ENCODE peak calls at places on chromosomes 1 and 21, in seven cellular contexts. X is neuronal stem cell, Y is fibroblast of the aortic adventitia, I is upper lobe of left lung, U is HepG2, C is kidney, Z is heart right ventricle. E is an unnamed sample.

GRCh38 chr1:1134300-1134961 is 18.5 kb upstream of the C1orf159 start:
- DNase-seq in X (no peak), I (peak), C (peak), Y (no peak), U (no peak), Z (no peak), E (no peak)

GRCh38 chr1:91757760-91758545 is 128.0 kb downstream of the TGFBR3 start:
- DNase-seq in Y (peak), U (no peak), X (no peak), C (no peak), Z (no peak), I (no peak), E (no peak)

GRCh38 chr21:41879190-41879998 is at the start of gene PRDM15:
- DNase-seq in C (peak), X (peak), I (peak), U (peak), Z (peak), Y (peak), E (peak)

GRCh38 chr21:14548751-14549150 is 2.6 kb upstream of the SAMSN1 start:
- DNase-seq in Y (no peak), X (no peak), I (no peak), Z (no peak), C (no peak), U (no peak), E (no peak)

GRCh38 chr1:34777519-34778321 is 3.3 kb upstream of the GJB3 start:
- DNase-seq in Z (no peak), C (no peak), Y (no peak), U (no peak), X (no peak), I (no peak), E (no peak)

GRCh38 chr1:174964261-174964984 is 35.3 kb upstream of the CACYBP start:
- DNase-seq in U (no peak), Y (peak), Z (no peak), C (no peak), I (no peak), X (no peak), E (no peak)

GRCh38 chr1:15371610-15372539 is 37.8 kb upstream of the EFHD2 start:
- DNase-seq in Z (peak), X (no peak), U (peak), I (no peak), C (no peak), Y (no peak), E (no peak)

GRCh38 chr1:43337588-43337987 is at the start of gene MPL:
- DNase-seq in X (no peak), Z (no peak), I (no peak), C (no peak), U (no peak), Y (no peak), E (no peak)

GRCh38 chr1:45429543-45430159 is 61.3 kb downstream of the TESK2 start:
- DNase-seq in Z (no peak), I (no peak), X (no peak), Y (no peak), U (no peak), C (no peak), E (no peak)

GRCh38 chr1:84096121-84096635 is 47.9 kb upstream of the PRKACB start:
- DNase-seq in X (no peak), C (no peak), U (no peak), I (no peak), Z (no peak), Y (no peak), E (no peak)

GRCh38 chr1:103108525-103109150 is 316 bp upstream of the COL11A1 start:
- DNase-seq in U (no peak), I (peak), X (peak), C (peak), Z (no peak), Y (no peak), E (no peak)

GRCh38 chr1:3543076-3544049 is 67.9 kb downstream of the MEGF6 start:
- DNase-seq in Y (peak), I (peak), U (no peak), Z (no peak), C (peak), X (no peak), E (peak)
- H3K4me3 ChIP-seq in Y (no peak), I (no peak), U (no peak), Z (no peak), C (no peak), X (no peak), E (no peak)

GRCh38 chr1:116376734-116377096 is 3.7 kb downstream of the ATP1A1 start:
- DNase-seq in U (no peak), Y (peak), Z (no peak), C (no peak), I (no peak), X (no peak), E (no peak)
- H3K4me3 ChIP-seq in U (peak), Y (peak), Z (peak), C (peak), I (peak), X (no peak), E (no peak)

DNA sequence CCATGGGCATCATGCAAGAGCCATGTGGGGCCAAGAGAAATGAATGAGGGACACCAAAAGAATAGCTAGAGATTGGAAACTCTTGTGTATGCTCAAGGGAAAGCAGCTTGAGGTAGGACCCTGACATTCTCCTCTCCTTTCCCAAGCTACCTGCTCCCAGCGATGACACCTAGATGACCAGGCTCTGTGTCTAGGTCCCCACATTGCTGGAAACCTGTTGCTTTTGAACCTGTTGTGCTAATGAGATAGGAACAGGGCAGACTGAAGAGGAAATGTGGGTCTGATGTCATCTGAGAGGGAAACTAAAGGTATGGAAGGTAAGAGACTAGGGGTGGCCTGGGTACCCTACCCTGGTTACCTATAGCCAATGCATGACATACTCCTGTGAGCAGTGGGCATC is 1.8 kb downstream of the FMOD start:
- DNase-seq in Z (no peak), C (no peak), X (no peak), Y (no peak), U (no peak), I (no peak), E (no peak)
- H3K4me3 ChIP-seq in Z (no peak), C (no peak), X (no peak), Y (no peak), U (no peak), I (no peak), E (no peak)

GRCh38 chr1:67683736-67684525 is 1.1 kb upstream of the GADD45A start:
- DNase-seq in Y (peak), Z (no peak), C (no peak), X (no peak), U (no peak), I (no peak), E (no peak)
- H3K4me3 ChIP-seq in Y (peak), Z (peak), C (peak), X (no peak), U (peak), I (no peak), E (no peak)

GRCh38 chr21:36322083-36322424 is 2.1 kb downstream of the MORC3 start:
- DNase-seq in Y (no peak), C (no peak), Z (no peak), I (no peak), X (no peak), U (no peak), E (no peak)
- H3K4me3 ChIP-seq in Y (peak), C (peak), Z (peak), I (no peak), X (no peak), U (peak), E (peak)

DNA sequence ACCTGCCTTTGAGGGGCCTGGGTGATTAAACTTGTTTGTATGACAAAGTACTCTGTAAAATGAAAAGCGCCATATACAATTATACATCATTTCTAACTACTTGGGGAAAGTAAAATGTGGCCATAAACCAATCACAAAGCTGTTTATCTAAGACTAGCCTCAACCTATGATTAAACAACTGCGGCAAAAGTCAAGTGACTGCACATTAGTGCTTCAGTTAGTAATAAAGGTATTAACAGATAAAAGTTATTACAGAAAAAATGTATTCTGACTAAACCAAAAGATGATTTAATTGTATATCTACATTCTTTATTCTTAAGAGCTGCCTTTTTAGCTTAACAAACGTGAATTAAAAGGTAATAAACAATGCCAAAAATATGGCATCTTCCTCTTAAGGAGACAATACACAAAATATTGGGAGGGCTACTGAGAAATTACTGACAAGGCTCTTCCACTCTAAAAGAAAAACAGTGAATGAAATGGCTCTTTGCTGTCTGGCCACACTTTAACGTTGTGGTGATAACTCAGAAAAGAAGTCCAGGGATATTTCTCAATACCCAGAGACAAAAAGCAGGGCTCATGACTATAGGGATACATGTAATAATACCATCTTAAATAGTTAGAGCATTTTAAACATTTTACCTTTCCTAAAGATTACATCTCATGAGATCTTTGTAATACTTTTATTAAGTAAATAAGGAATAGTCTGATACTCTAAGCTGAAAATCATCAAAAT is 8.6 kb downstream of the ARHGAP29 start:
- DNase-seq in X (no peak), Z (no peak), Y (peak), I (no peak), U (no peak), C (no peak), E (no peak)
- H3K4me3 ChIP-seq in X (no peak), Z (no peak), Y (no peak), I (no peak), U (no peak), C (no peak), E (no peak)

DNA sequence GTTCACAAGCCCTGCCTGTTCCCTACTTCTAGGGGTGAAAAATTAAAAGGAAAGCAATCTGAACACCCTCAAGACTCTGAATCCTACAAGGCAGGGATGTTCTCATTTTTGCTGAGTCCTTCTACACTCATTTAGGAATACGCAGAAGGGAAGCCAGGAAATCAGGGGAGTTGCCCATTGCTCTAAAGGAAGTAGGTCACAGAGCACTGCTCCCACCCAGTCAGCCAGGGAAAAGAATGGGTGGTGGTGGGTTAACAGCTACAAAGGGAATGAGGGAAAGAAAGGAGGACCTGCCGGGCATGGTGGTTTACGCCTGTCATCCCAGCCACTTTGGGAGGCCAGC is 2.4 kb upstream of the CTTNBP2NL start:
- DNase-seq in U (no peak), I (no peak), Z (no peak), X (no peak), C (no peak), Y (peak), E (peak)
- H3K4me3 ChIP-seq in U (no peak), I (no peak), Z (peak), X (no peak), C (no peak), Y (no peak), E (no peak)

GRCh38 chr1:196493881-196494280 is 114.4 kb downstream of the KCNT2 start:
- DNase-seq in U (no peak), Z (no peak), C (no peak), X (no peak), Y (no peak), I (no peak), E (no peak)
- H3K4me3 ChIP-seq in U (no peak), Z (no peak), C (no peak), X (no peak), Y (no peak), I (no peak), E (no peak)

E was measured in right atrium auricular region.